ENCODE peak calls at places on chromosomes 16 and 17, in four cellular contexts. N is tibial nerve, J is suprapubic skin, M is GM12878. X is an unnamed sample.

GRCh38 chr17:43399839-43400328 is 1.1 kb downstream of the ARL4D start:
- DNase-seq in N (no peak), M (no peak), J (no peak), X (no peak)

GRCh38 chr17:75739174-75739573 is 17.9 kb downstream of the ITGB4 start:
- DNase-seq in J (no peak), N (no peak), M (no peak), X (no peak)

GRCh38 chr16:2842340-2843000 is 12.4 kb downstream of the ZG16B start:
- DNase-seq in M (no peak), N (no peak), J (no peak), X (peak; percentile 52)

GRCh38 chr17:80732268-80732667 is 187.6 kb downstream of the RPTOR start:
- DNase-seq in M (no peak), N (no peak), J (no peak), X (no peak)

GRCh38 chr17:51461578-51462004 is 201.2 kb downstream of the UTP18 start:
- DNase-seq in M (no peak), J (no peak), N (peak; percentile 44), X (peak; percentile 22)

GRCh38 chr16:11064846-11065245 is 120.5 kb downstream of the CLEC16A start:
- DNase-seq in N (no peak), J (no peak), M (no peak), X (no peak)

GRCh38 chr17:28427372-28427771 is 21.4 kb upstream of the SLC46A1 start:
- DNase-seq in J (no peak), M (no peak), N (no peak), X (no peak)

GRCh38 chr17:31415004-31415454 is 23.6 kb downstream of the RAB11FIP4 start:
- DNase-seq in M (no peak), J (no peak), N (no peak), X (no peak)

GRCh38 chr16:4373356-4373908 is 1.8 kb downstream of the VASN start:
- DNase-seq in M (no peak), N (no peak), J (peak; percentile 69), X (no peak)

GRCh38 chr17:69448431-69449102 is 34.1 kb downstream of the MAP2K6 start:
- DNase-seq in N (peak; percentile 18), J (no peak), M (no peak), X (peak; percentile 83)

GRCh38 chr17:68383443-68384321 is 73.6 kb downstream of the WIPI1 start:
- DNase-seq in M (no peak), N (peak; percentile 24), J (peak; percentile 62), X (no peak)

GRCh38 chr16:8937803-8938202 is 25.9 kb downstream of the USP7 start:
- DNase-seq in M (no peak), J (no peak), N (no peak), X (no peak)

GRCh38 chr17:9566067-9566466 is 9.6 kb downstream of the STX8 start:
- DNase-seq in M (no peak), N (no peak), J (no peak), X (no peak)

GRCh38 chr17:81328925-81329278 is 33.8 kb upstream of the SLC38A10 start:
- DNase-seq in J (no peak), M (no peak), N (no peak), X (no peak)

GRCh38 chr17:14792751-14793150 is 472.4 kb downstream of the PMP22 start:
- DNase-seq in J (no peak), N (no peak), M (no peak), X (peak; percentile 21)

GRCh38 chr16:46736695-46737094 is 11.4 kb downstream of the MYLK3 start:
- DNase-seq in J (no peak), M (no peak), N (no peak), X (no peak)

GRCh38 chr16:50311891-50312501 is 45.6 kb downstream of the ADCY7 start:
- DNase-seq in J (no peak), N (no peak), M (no peak), X (no peak)

GRCh38 chr17:31433091-31433790 is 41.8 kb downstream of the RAB11FIP4 start:
- DNase-seq in N (no peak), M (no peak), J (no peak), X (no peak)

GRCh38 chr17:54013117-54013516 is 190.4 kb downstream of the KIF2B start:
- DNase-seq in M (no peak), J (no peak), N (no peak), X (no peak)

GRCh38 chr16:88815901-88816589 is 4.3 kb upstream of the APRT start:
- DNase-seq in M (no peak), N (no peak), J (no peak), X (peak; percentile 61)
- TF ChIP-seq CTCF in M (peak; percentile 87), N (peak; percentile 72), J (peak; percentile 81), X (peak; percentile 85)

GRCh38 chr17:13540546-13540945 is 61.2 kb downstream of the HS3ST3A1 start:
- DNase-seq in N (no peak), J (no peak), M (no peak), X (no peak)

GRCh38 chr17:13539421-13539820 is 62.3 kb downstream of the HS3ST3A1 start:
- DNase-seq in N (no peak), M (no peak), J (no peak), X (no peak)

GRCh38 chr17:13538841-13539411 is 62.8 kb downstream of the HS3ST3A1 start:
- DNase-seq in N (no peak), M (no peak), J (no peak), X (no peak)

GRCh38 chr17:13537211-13537610 is 64.5 kb downstream of the HS3ST3A1 start:
- DNase-seq in N (no peak), M (no peak), J (no peak), X (no peak)

GRCh38 chr17:13537871-13538643 is 63.7 kb downstream of the HS3ST3A1 start:
- DNase-seq in N (no peak), M (no peak), J (no peak), X (no peak)
- TF ChIP-seq EP300 in N (no peak), M (no peak), J (no peak), X (no peak)

GRCh38 chr16:86819523-86819887 is 241.2 kb downstream of the FOXL1 start:
- DNase-seq in M (no peak), N (no peak), J (no peak), X (no peak)
- TF ChIP-seq CTCF in M (no peak), N (no peak), J (no peak), X (no peak)

GRCh38 chr17:41734139-41734948 is at the start of gene HAP1:
- DNase-seq in J (no peak), M (no peak), N (no peak), X (no peak)
- TF ChIP-seq EP300 in J (no peak), M (no peak), N (no peak), X (no peak)

GRCh38 chr16:53995378-53995777 is 291.2 kb downstream of the IRX3 start:
- DNase-seq in N (no peak), M (no peak), J (no peak), X (no peak)
- TF ChIP-seq CTCF in N (no peak), M (no peak), J (no peak), X (no peak)

GRCh38 chr16:67445441-67445912 is 14.6 kb downstream of the HSD11B2 start:
- DNase-seq in N (no peak), J (no peak), M (no peak), X (peak; percentile 8)

GRCh38 chr16:67445126-67445426 is 14.2 kb downstream of the HSD11B2 start:
- DNase-seq in J (no peak), M (no peak), N (no peak), X (no peak)

GRCh38 chr16:67447508-67448076 is 16.7 kb downstream of the HSD11B2 start:
- DNase-seq in N (no peak), J (no peak), M (peak; percentile 15), X (peak; percentile 78)

GRCh38 chr16:67446968-67447507 is 16.1 kb downstream of the HSD11B2 start:
- DNase-seq in J (no peak), N (no peak), M (no peak), X (no peak)

DNA sequence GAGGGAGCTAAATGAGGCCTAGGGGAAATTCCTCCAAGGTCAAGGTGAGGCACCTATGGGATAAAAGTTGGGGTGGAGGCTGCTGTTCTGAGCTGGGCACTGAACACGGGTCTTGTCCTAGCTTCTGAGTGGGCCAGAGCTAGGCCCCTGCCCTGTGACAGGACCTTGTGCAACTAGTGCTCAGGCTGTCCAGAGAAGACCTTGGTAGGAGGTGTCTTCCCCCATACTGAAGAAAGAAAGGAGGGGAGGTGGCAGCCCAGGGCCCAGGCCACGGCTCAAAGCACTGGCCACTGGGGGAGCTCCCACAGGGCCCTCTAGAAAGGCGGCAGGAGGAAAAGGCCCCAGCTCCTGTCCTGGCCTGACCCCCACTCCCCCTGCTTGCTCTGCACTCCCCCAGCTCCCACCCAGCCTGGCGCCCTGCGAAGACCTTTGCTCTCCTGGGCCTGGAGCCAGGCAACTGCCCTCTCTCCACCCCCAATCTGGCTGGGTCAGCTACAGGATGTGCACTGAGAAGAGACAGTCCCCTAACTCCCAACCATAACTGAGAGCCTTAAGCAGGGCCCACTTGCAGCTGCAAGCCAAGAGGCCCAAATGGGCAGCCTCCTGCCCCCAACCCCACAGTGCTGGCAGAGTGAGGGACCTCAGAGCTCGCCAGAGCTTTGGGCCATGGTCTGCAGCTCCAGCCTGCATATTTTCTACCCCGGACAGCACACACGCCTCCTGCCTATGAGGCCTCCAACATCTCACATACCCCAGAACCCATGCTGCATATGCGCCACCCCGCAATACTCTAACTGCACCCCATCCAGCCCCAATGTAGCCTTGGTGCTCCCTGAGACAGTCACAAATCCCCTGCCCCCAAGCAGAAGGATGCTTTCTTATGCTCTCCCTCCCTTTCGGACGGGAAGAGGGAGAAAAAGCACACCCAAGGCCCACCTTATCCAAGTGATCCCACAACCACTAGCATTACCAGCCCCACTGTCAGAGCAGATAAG is 15.3 kb downstream of the HSD11B2 start:
- DNase-seq in M (no peak), N (no peak), J (no peak), X (peak; percentile 73)
- TF ChIP-seq EP300 in M (no peak), N (no peak), J (no peak), X (no peak)

DNA sequence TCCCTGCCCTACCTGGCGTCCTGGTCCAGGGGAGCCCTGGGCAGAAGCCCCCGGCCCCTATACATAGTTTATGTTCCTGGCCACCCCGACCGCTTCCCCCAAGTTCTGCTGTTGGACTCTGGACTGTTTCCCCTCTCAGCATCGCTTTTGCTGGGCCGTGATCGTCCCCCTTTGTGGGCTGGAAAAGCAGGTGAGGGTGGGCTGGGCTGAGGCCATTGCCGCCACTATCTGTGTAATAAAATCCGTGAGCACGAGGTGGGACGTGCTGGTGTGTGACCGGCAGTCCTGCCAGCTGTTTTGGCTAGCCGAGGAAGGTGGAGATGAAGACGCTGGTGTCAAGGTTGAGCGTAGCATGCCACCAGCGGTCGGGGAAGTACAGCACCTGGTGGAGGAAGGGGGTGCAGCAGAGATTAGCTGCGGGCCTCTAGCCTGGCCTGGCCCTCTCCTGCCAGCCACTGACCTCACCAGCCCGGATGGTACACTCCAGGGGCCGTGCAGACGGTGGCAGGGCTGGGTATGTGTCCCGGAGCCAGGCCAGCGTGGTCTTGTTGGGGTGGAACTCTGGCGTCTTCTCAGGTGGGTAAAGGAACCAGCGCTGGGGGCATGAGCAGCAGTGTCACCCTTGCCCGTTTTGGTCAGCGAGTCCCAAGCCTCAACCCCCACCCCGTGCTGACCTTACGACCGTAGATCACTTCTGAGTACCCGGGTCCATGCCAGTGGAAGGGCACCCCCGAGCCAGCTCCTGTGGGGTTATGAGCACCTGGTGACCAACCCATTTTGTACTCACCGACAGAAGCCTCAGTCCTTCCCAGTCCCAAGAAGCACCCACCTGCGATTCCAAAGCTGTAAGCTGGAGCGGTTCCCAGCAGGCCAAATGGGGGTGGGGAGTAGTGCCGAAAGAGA is 1.4 kb downstream of the JMJD8 start:
- DNase-seq in J (peak; percentile 76), N (no peak), M (no peak), X (no peak)
- TF ChIP-seq CTCF in J (no peak), N (no peak), M (no peak), X (no peak)

DNA sequence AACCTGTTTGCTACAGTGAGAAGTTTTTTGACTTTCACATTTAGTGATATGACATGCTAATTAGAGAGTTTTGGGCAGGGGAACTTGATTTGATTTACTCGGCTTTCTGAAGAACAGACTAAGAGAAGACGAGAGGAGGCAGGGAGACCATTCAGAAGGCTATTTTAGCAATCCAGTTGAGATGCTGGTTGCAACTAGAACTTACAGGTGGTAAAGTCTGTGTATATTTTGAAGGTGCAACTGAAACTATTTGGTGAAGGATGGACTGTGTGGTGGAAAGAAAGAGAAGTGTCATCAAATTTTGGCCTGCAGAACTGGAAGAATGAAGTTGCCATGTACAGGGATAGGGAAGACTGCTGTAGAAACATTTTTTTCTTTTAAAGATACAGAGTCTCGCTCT is 42.2 kb upstream of the KPNB1 start:
- DNase-seq in M (no peak), J (no peak), N (no peak), X (no peak)
- TF ChIP-seq EP300 in M (no peak), J (no peak), N (no peak), X (no peak)